ENCODE peak calls at places on chromosomes 13 and 19, in seven cellular contexts. R is CD8-positive, alpha-beta T cell; W is heart left ventricle; N is uterus; P is A549; A is lung; K is right lobe of liver. Z is an unnamed sample. For H3K4me1, the result is how much of the 10 kb centered on the place peaks cover.

GRCh38 chr13:19860884-19861655 is 2.4 kb downstream of the ZMYM5 start:
- DNase-seq in N (no peak), W (no peak), P (no peak), K (no peak), A (no peak), R (peak), Z (no peak)

GRCh38 chr13:48334534-48335127 is 31.1 kb downstream of the RB1 start:
- DNase-seq in K (no peak), A (no peak), R (no peak), P (peak), N (no peak), W (no peak), Z (no peak)

GRCh38 chr13:47555235-47555634 is 445.8 kb downstream of the SUCLA2 start:
- DNase-seq in N (no peak), A (no peak), K (no peak), W (no peak), P (no peak), R (no peak), Z (no peak)

GRCh38 chr13:114067886-114068722 is 64.3 kb downstream of the RASA3 start:
- DNase-seq in R (peak), A (no peak), W (no peak), P (no peak), K (no peak), N (peak), Z (peak)

GRCh38 chr13:50400930-50401553 is 385.8 kb downstream of the KCNRG start:
- DNase-seq in R (no peak), K (no peak), N (no peak), P (no peak), W (no peak), A (no peak), Z (no peak)

GRCh38 chr13:111058796-111059506 is 56.2 kb upstream of the ARHGEF7 start:
- DNase-seq in A (peak), P (no peak), W (no peak), K (no peak), N (no peak), R (no peak), Z (no peak)

GRCh38 chr13:112245959-112246358 is 130.2 kb upstream of the SPACA7 start:
- DNase-seq in A (peak), K (no peak), R (no peak), W (no peak), P (no peak), N (no peak), Z (no peak)

GRCh38 chr19:1354496-1355257 is 29.0 kb upstream of the NDUFS7 start:
- DNase-seq in K (peak), N (peak), P (peak), W (peak), A (peak), R (peak), Z (peak)

GRCh38 chr19:13020002-13020414 is 24.7 kb downstream of the NFIX start:
- DNase-seq in P (no peak), K (no peak), N (peak), R (no peak), A (no peak), W (no peak), Z (no peak)
- H3K4me1 ChIP-seq in P (under half), K (under half), N (under half), R (under half), A (under half), W (half or more), Z (half or more)

GRCh38 chr13:97342936-97343335 is 91.0 kb upstream of the RAP2A start:
- DNase-seq in K (no peak), P (no peak), R (no peak), W (no peak), A (no peak), N (no peak), Z (no peak)
- H3K4me1 ChIP-seq in K (under half), P (under half), R (under half), W (half or more), A (under half), N (under half), Z (under half)

GRCh38 chr19:38255759-38256052 is 468 bp downstream of the PPP1R14A start:
- DNase-seq in A (no peak), R (no peak), P (no peak), N (no peak), K (no peak), W (no peak), Z (no peak)
- H3K4me1 ChIP-seq in A (under half), R (under half), P (under half), N (under half), K (under half), W (under half), Z (under half)

GRCh38 chr13:97222934-97223710 is 989 bp downstream of the MBNL2 start:
- DNase-seq in N (no peak), R (no peak), A (no peak), K (no peak), P (no peak), W (no peak), Z (no peak)
- H3K4me1 ChIP-seq in N (under half), R (under half), A (under half), K (under half), P (under half), W (under half), Z (under half)

DNA sequence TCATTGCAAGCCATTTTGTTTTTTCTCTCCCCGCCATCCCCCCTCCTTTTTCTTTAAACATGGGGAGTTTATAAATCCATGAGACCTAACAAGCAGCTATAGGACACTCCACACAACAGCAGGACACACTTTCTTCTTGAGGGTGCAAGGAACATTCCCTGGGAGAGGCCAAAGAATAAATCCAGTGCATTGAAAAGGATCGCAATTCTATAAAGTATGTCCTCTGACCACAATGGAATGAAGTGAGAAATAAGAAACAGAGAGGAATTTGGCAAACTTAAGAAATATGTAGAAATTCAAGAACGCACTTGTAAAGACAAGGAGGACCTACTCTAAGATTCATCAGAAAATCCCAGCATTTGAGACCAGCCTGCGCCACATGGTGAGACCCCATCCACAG is 11.9 kb downstream of the KLF2 start:
- DNase-seq in A (no peak), K (no peak), W (no peak), P (no peak), N (no peak), R (no peak), Z (no peak)
- H3K4me1 ChIP-seq in A (under half), K (under half), W (under half), P (under half), N (under half), R (half or more), Z (under half)

DNA sequence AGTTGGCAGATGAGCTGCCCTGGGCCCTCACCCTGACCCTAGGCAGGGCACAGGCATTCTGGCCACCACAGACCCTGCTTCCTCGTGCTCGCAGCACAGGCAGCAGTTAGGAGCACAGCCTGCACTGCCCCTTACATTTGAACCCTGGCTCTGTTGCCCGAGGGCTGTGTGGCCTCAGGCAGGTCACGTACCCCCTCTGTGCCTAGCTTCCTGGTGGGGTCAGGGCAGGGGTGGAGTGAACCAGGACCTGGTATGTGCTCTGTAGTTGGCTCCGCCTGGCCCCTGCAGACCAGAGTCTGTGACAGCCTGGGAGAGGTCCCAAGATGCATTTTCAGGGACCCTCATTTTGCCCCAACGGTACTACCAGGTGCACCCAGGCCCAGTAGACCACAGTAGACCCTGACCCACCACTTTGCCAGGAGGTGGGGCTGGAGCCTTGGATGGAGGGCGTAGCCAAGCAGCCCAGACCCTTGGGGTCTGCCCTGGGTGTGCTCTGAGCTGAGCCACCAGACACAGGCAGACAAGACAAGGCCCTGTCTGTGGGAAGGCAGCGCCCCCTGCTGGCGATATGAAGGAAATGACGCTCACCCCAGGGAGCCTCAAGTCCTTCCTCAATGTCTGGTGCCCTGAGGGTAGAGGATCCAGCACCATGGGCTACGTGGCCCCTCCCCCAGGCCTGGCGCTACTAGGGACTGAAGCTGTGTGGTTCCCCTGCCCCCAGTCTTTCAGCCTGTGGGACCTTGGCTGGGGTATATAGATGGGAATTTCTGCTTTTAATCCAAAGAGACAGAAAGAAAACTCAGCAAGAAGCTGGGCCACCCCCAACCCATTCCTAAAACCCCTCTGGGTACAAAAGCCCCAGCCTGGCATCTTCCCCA is 9.0 kb downstream of the LYL1 start:
- DNase-seq in A (peak), N (peak), P (peak), W (peak), R (peak), K (peak), Z (peak)
- H3K4me1 ChIP-seq in A (under half), N (half or more), P (half or more), W (half or more), R (under half), K (under half), Z (under half)

DNA sequence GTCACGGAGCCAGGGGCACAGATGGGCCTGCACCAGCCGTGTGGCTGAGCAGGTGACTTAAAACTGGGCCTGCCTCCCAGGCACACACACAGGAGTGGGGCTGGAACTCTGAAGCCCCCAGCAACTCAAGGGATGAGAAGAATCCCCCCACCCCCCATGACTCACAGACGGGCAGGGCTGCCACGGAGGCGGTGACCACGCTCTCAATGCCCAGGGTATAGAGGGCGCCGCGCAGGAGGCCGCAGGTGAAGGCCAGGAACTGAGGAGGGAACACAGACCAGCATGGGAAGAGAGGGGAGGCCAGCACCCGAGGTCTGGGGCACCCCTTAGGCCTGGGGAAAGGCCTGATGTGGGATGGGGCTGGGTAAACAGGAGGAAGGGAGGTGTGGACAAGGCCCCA is 3.0 kb upstream of the NKPD1 start:
- DNase-seq in R (no peak), W (no peak), K (no peak), P (no peak), N (no peak), A (no peak), Z (no peak)
- H3K4me1 ChIP-seq in R (under half), W (under half), K (under half), P (under half), N (under half), A (under half), Z (under half)

GRCh38 chr19:46299695-46300094 is 2.9 kb downstream of the HIF3A start:
- DNase-seq in R (no peak), P (no peak), N (no peak), K (no peak), W (no peak), A (peak), Z (peak)
- H3K4me1 ChIP-seq in R (under half), P (under half), N (under half), K (under half), W (half or more), A (under half), Z (under half)